ENCODE peak calls at places on chromosomes 5 and 9, in six cellular contexts. S, O, T, L, Z and B are unnamed samples. For H3K4me1, the result is how much of the 10 kb centered on the place peaks cover.

GRCh38 chr5:134116789-134117761 is 2.6 kb downstream of the TCF7 start:
- DNase-seq in S (no peak), O (no peak), T (no peak), L (no peak), Z (no peak), B (no peak)

GRCh38 chr5:5658226-5658625 is 235.7 kb downstream of the ICE1 start:
- DNase-seq in S (no peak), O (peak), T (no peak), L (no peak), Z (no peak), B (no peak)

GRCh38 chr5:88785396-88786216 is 97.4 kb downstream of the MEF2C start:
- DNase-seq in S (no peak), O (peak), T (no peak), L (peak), Z (no peak), B (no peak)

GRCh38 chr5:148042920-148043319 is 20.9 kb upstream of the SPINK5 start:
- DNase-seq in S (no peak), O (no peak), T (no peak), L (no peak), Z (no peak), B (no peak)

GRCh38 chr5:170638454-170639220 is 134.8 kb downstream of the KCNIP1 start:
- DNase-seq in S (peak), O (peak), T (peak), L (peak), Z (peak), B (no peak)

GRCh38 chr5:81760521-81760920 is 9.6 kb upstream of the SSBP2 start:
- DNase-seq in S (no peak), O (no peak), T (no peak), L (peak), Z (no peak), B (no peak)

GRCh38 chr5:168685566-168685965 is 106.4 kb upstream of the PANK3 start:
- DNase-seq in S (no peak), O (no peak), T (no peak), L (no peak), Z (no peak), B (no peak)

GRCh38 chr5:51732304-51732703 is 349.1 kb downstream of the ISL1 start:
- DNase-seq in S (no peak), O (no peak), T (no peak), L (peak), Z (no peak), B (no peak)

GRCh38 chr9:136567651-136568287 is 21.9 kb upstream of the NOTCH1 start:
- DNase-seq in S (peak), O (peak), T (no peak), L (peak), Z (peak), B (no peak)

GRCh38 chr5:140591747-140592372 is 27.2 kb downstream of the SLC35A4 start:
- DNase-seq in S (no peak), O (peak), T (no peak), L (no peak), Z (no peak), B (no peak)

GRCh38 chr5:54861212-54861894 is 124.0 kb downstream of the ESM1 start:
- DNase-seq in S (no peak), O (no peak), T (no peak), L (no peak), Z (no peak), B (no peak)

GRCh38 chr5:43061352-43061751 is 21.2 kb upstream of the ANXA2R start:
- DNase-seq in S (no peak), O (no peak), T (no peak), L (no peak), Z (no peak), B (no peak)

GRCh38 chr5:179620293-179620692 is 3.2 kb downstream of the HNRNPH1 start:
- DNase-seq in S (no peak), O (no peak), T (no peak), L (no peak), Z (no peak), B (no peak)

GRCh38 chr9:122263699-122264349 is 816 bp downstream of the RBM18 start:
- DNase-seq in S (no peak), O (no peak), T (no peak), L (no peak), Z (no peak), B (no peak)

GRCh38 chr9:72315510-72316287 is 49.3 kb downstream of the ZFAND5 start:
- DNase-seq in S (no peak), O (no peak), T (no peak), L (peak), Z (peak), B (no peak)

GRCh38 chr5:145825751-145826180 is 9.4 kb downstream of the PRELID2 start:
- DNase-seq in S (no peak), O (no peak), T (no peak), L (peak), Z (no peak), B (peak)

GRCh38 chr5:66285343-66285942 is 141.3 kb downstream of the SREK1 start:
- DNase-seq in S (no peak), O (no peak), T (no peak), L (no peak), Z (no peak), B (no peak)

GRCh38 chr9:3879731-3880493 is 354.1 kb upstream of the RFX3 start:
- DNase-seq in S (no peak), O (peak), T (no peak), L (no peak), Z (no peak), B (no peak)

GRCh38 chr9:36748322-36748899 is 175.7 kb downstream of the MELK start:
- DNase-seq in S (peak), O (no peak), T (no peak), L (peak), Z (peak), B (no peak)

GRCh38 chr9:15622596-15622995 is 69.8 kb downstream of the CCDC171 start:
- DNase-seq in S (no peak), O (no peak), T (no peak), L (peak), Z (no peak), B (no peak)

GRCh38 chr5:39566891-39567290 is 142.1 kb upstream of the DAB2 start:
- DNase-seq in S (no peak), O (no peak), T (no peak), L (no peak), Z (no peak), B (no peak)

GRCh38 chr5:57887851-57888621 is 405.4 kb upstream of the ACTBL2 start:
- DNase-seq in S (no peak), O (peak), T (no peak), L (peak), Z (peak), B (no peak)

GRCh38 chr5:178434851-178435250 is 155.3 kb downstream of the COL23A1 start:
- DNase-seq in S (peak), O (peak), T (no peak), L (no peak), Z (no peak), B (no peak)

GRCh38 chr5:135195267-135195603 is 161.2 kb upstream of the PITX1 start:
- DNase-seq in S (no peak), O (peak), T (no peak), L (no peak), Z (no peak), B (no peak)

GRCh38 chr5:9395736-9396135 is 150.1 kb downstream of the SEMA5A start:
- DNase-seq in S (no peak), O (no peak), T (no peak), L (no peak), Z (no peak), B (no peak)

GRCh38 chr5:85148701-85149100 is 764.0 kb upstream of the EDIL3 start:
- DNase-seq in S (no peak), O (no peak), T (no peak), L (peak), Z (no peak), B (no peak)

GRCh38 chr5:65815156-65815555 is 93.2 kb downstream of the NLN start:
- DNase-seq in S (no peak), O (no peak), T (no peak), L (no peak), Z (no peak), B (no peak)

GRCh38 chr5:80754900-80755299 is 100.1 kb upstream of the DHFR start:
- DNase-seq in S (no peak), O (no peak), T (no peak), L (no peak), Z (no peak), B (no peak)

GRCh38 chr5:91038180-91038808 is 344.8 kb downstream of the ARRDC3 start:
- DNase-seq in S (no peak), O (peak), T (no peak), L (peak), Z (no peak), B (no peak)

GRCh38 chr5:134055015-134055414 is 50.2 kb upstream of the VDAC1 start:
- DNase-seq in S (no peak), O (no peak), T (no peak), L (no peak), Z (no peak), B (no peak)

DNA sequence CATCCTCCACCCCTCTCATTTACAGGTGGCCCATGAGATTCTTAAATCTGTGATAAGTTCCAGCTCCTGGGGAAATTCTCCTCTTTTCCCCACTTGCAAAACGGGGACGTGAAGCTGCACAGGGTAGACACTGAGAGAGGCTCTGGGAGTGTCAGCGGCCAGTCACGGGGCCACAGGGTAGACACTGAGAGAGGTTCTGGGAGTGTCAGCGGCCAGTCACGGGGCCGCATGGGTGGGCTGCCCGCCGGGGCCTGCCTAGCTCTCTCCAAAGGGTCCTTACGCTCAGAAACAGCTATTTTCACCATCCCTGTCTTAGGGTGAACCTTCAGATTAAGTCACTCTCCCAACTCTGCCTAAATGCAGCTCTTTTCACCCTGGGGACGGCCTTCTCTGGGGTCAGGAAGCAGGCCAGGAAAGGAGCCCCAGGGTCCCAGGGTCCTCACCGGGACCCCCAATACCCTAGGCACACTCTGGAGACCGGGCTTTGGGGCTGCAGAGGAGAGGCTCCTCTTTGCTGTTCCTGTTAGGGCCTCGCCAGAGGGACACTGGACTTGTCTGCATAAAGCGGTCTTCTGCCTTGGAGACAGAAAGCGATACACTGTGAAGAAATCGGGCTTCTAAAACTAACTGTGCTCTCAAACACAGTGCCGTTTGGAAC is 1.5 kb downstream of the FAM78A start:
- DNase-seq in S (peak), O (no peak), T (no peak), L (no peak), Z (no peak), B (no peak)
- H3K4me3 ChIP-seq in S (peak), O (no peak), T (peak), L (no peak), Z (peak), B (peak)

GRCh38 chr5:136382791-136383190 is 17.4 kb upstream of the TRPC7 start:
- DNase-seq in S (no peak), O (no peak), T (no peak), L (peak), Z (no peak), B (no peak)
- H3K4me1 ChIP-seq in S (under half), O (under half), T (under half), L (under half), Z (under half), B (under half)

GRCh38 chr5:177423671-177424070 is 2.8 kb upstream of the GRK6 start:
- DNase-seq in S (no peak), O (no peak), T (no peak), L (no peak), Z (no peak), B (no peak)

GRCh38 chr5:177421046-177421798 is 5.3 kb upstream of the GRK6 start:
- DNase-seq in S (no peak), O (no peak), T (no peak), L (no peak), Z (no peak), B (no peak)

GRCh38 chr5:177414481-177414880 is 5.1 kb upstream of the F12 start:
- DNase-seq in S (no peak), O (no peak), T (no peak), L (no peak), Z (no peak), B (no peak)

GRCh38 chr5:177416334-177416733 is 7.0 kb upstream of the F12 start:
- DNase-seq in S (no peak), O (no peak), T (no peak), L (no peak), Z (no peak), B (no peak)

DNA sequence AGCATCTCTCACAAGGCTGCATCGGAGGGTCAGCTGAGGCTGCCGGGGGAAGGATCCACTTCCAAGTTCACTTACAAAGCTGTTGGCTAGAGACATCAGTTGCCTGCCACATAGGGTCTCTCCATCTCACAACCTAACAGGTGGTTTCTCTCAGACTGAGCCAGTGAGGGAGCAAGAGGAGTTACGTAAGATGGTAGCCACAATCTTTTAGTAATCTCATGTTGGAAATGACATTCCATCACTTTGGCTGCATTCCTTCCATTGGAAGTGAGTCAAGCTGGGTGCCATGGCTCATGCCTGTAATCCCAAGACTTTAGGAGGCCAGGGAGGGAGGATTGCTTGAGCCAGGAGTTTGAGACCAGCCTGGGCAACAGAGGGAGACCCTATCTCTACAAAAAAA is 7.4 kb upstream of the GRK6 start:
- DNase-seq in S (no peak), O (no peak), T (no peak), L (peak), Z (no peak), B (no peak)
- H3K4me3 ChIP-seq in S (no peak), O (no peak), T (no peak), L (no peak), Z (no peak), B (no peak)

GRCh38 chr9:81823672-81824554 is 104.3 kb upstream of the SPATA31D4 start:
- DNase-seq in S (no peak), O (no peak), T (no peak), L (no peak), Z (no peak), B (no peak)

GRCh38 chr9:81827616-81828296 is 100.5 kb upstream of the SPATA31D4 start:
- DNase-seq in S (no peak), O (no peak), T (no peak), L (no peak), Z (no peak), B (no peak)

GRCh38 chr9:81825831-81826540 is 102.2 kb upstream of the SPATA31D4 start:
- DNase-seq in S (no peak), O (no peak), T (no peak), L (peak), Z (no peak), B (no peak)

GRCh38 chr9:81824802-81825770 is 103.1 kb upstream of the SPATA31D4 start:
- DNase-seq in S (no peak), O (no peak), T (no peak), L (no peak), Z (no peak), B (no peak)

GRCh38 chr9:81826541-81826906 is 101.7 kb upstream of the SPATA31D4 start:
- DNase-seq in S (peak), O (peak), T (no peak), L (no peak), Z (no peak), B (no peak)
- H3K4me1 ChIP-seq in S (under half), O (under half), T (under half), L (under half), Z (under half), B (under half)

GRCh38 chr5:10556331-10556807 is 7.5 kb upstream of the ANKRD33B start:
- DNase-seq in S (no peak), O (no peak), T (no peak), L (peak), Z (no peak), B (no peak)

GRCh38 chr5:10559151-10559550 is 4.7 kb upstream of the ANKRD33B start:
- DNase-seq in S (no peak), O (no peak), T (no peak), L (no peak), Z (no peak), B (no peak)

GRCh38 chr5:10555134-10555733 is 8.6 kb upstream of the ANKRD33B start:
- DNase-seq in S (no peak), O (no peak), T (no peak), L (peak), Z (no peak), B (no peak)

GRCh38 chr5:10557747-10558295 is 6.0 kb upstream of the ANKRD33B start:
- DNase-seq in S (no peak), O (no peak), T (no peak), L (no peak), Z (no peak), B (no peak)

DNA sequence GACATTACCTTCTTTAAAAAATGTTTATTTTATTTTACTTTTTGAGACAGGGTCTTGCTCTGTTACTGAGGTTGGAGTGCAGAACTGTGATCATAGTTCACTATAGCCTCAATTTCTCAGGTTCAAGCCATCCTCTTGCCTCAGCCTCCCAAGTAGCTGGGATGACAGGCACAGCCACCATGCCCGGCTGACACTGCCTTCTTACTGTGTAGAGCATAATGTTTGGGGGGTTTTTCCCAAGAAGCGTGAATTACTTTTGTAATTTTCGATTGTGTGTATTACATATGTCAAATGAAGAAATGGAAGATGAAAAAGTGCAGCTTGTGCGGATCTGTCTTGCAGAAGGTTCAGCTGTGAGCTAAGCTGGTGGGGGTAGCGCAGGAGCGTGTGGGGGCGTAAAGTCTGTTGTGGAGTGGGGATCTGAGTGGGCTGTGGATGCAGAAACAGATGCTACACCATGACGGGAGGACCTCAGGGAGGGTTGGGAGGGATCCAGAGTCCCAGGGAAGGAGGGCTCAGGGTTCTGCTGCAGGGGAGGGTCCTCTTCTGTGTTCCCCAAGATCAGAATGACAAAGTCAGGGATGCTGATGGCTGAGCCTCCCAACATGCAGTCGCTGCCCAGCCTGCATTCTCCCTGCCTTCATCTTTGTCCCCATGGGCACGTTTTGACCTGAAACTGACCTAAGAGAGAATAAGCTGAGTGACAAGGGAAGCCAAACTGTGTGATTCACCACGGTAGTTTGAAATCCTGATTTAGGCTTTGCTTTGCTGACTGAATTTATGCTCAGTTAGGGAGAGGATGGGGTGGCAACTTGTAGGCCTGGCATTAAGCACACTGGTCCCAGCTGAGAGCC is 6.8 kb upstream of the ANKRD33B start:
- DNase-seq in S (no peak), O (no peak), T (no peak), L (no peak), Z (no peak), B (no peak)
- H3K4me3 ChIP-seq in S (no peak), O (no peak), T (no peak), L (no peak), Z (no peak), B (no peak)

DNA sequence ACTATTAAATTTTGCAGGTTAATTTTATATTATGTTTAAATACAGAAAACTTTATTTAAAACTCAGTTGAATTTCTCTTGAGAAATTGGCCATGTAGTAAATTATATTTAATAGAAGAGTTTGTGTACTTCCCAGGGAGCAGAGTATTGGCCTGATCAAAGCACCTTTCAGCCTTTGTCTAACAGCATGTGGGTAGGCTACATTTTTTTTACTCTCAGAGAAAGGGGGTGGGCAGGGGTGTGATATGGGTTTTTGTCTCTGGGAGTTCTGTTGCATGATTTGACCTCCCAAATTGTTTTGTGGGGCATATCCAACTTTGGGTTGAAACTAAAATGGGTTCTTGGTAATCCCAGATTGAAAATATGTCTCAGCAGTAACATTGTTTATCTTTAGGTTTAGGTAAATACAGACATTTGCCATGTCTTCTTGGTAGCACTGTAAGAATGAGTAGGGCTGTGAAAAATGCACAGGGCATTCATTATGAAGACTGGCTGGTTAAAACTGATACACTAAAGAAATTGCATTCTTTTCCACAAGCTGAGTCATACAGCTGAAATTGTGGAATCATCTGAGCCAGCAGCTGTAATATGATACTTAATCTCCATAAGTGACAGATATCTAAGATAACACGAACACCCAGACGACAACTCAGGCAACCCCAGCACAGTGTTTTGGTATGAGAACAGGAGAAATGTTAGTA is 75.4 kb upstream of the CDKN2B start:
- DNase-seq in S (no peak), O (peak), T (no peak), L (peak), Z (no peak), B (no peak)
- H3K4me1 ChIP-seq in S (under half), O (under half), T (under half), L (under half), Z (under half), B (under half)